ENCODE peak calls at places on chromosomes 2 and 18, in ten cellular contexts. F is NCI-H2081; U is stimulated activated CD8-positive, alpha-beta memory T cell treated with anti-CD3 and anti-CD28 coated beads, Interleukin-15, amount 100 ng/mL, for 4 hours; E is A172; Y is anterior cingulate cortex; K is SW480; R is retinal pigment epithelial cell; J is stimulated activated naive B cell treated with anti-CD40 and anti-IgM and Interleukin-4, amounts not matched to agents 10 μg/mL and 1 μg/mL and 100 μg/mL, for 72 hours; H is EH; V is NCI-H187 treated with DMSO at 0.1 percent for 48 hours. N is an unnamed sample.
A peak's percentile ranks its signal among the peaks of the same experiment; 100 is the strongest.

GRCh38 chr2:96180002-96180401 is 28.6 kb downstream of the STARD7 start:
- DNase-seq in F (no peak), Y (no peak), J (no peak), V (no peak), H (no peak), U (no peak), K (no peak), R (no peak), E (no peak), N (no peak)

GRCh38 chr2:98932778-98933343 is 3.2 kb downstream of the CRACDL start:
- DNase-seq in U (no peak), Y (no peak), K (no peak), V (no peak), H (no peak), F (no peak), J (no peak), R (no peak), E (no peak), N (no peak)

GRCh38 chr2:176745543-176746331 is 466.9 kb upstream of the HNRNPA3 start:
- DNase-seq in F (no peak), H (no peak), J (no peak), E (no peak), Y (no peak), K (no peak), V (no peak), U (no peak), R (no peak), N (no peak)

GRCh38 chr18:37564796-37565137 is 831 bp downstream of the CELF4 start:
- DNase-seq in K (peak; percentile 32), H (peak; percentile 47), U (no peak), F (no peak), E (no peak), R (no peak), Y (peak; percentile 49), J (no peak), V (no peak), N (peak; percentile 77)

GRCh38 chr2:182368446-182368845 is 58.4 kb downstream of the PDE1A start:
- DNase-seq in E (no peak), V (no peak), J (no peak), K (no peak), F (no peak), H (peak; percentile 22), Y (no peak), U (no peak), R (no peak), N (peak; percentile 38)

GRCh38 chr2:202756598-202756997 is 115.0 kb downstream of the ICA1L start:
- DNase-seq in U (no peak), Y (no peak), E (no peak), K (no peak), F (no peak), J (no peak), R (no peak), V (no peak), H (no peak), N (no peak)

GRCh38 chr2:46065152-46065551 is 232.1 kb upstream of the EPAS1 start:
- DNase-seq in E (no peak), H (peak; percentile 62), K (no peak), Y (no peak), U (no peak), R (no peak), J (no peak), F (no peak), V (no peak), N (no peak)

GRCh38 chr2:203682688-203683130 is 23.7 kb upstream of the CD28 start:
- DNase-seq in U (no peak), R (no peak), J (no peak), V (no peak), Y (no peak), F (no peak), E (no peak), K (no peak), H (peak; percentile 76), N (peak; percentile 57)

GRCh38 chr2:232549655-232550350 is 554 bp downstream of the TIGD1 start:
- DNase-seq in E (no peak), U (no peak), K (no peak), F (no peak), Y (no peak), J (no peak), V (no peak), H (peak; percentile 9), R (no peak), N (no peak)

GRCh38 chr2:42195559-42195958 is 26.4 kb downstream of the EML4 start:
- DNase-seq in U (no peak), H (peak; percentile 68), Y (no peak), V (no peak), R (no peak), K (peak; percentile 81), F (no peak), E (peak; percentile 21), J (no peak), N (peak; percentile 24)

GRCh38 chr2:217277646-217278048 is 417.8 kb upstream of the TNP1 start:
- DNase-seq in V (no peak), J (no peak), Y (peak; percentile 8), F (no peak), H (peak; percentile 94), K (peak; percentile 46), E (peak; percentile 99), R (peak; percentile 86), U (no peak), N (peak; percentile 83)

GRCh38 chr2:205865794-205866490 is 183.6 kb downstream of the NRP2 start:
- DNase-seq in H (peak; percentile 68), E (peak; percentile 69), Y (no peak), J (no peak), F (peak; percentile 71), U (no peak), R (peak; percentile 64), K (peak; percentile 30), V (no peak), N (peak; percentile 21)

N was measured in AG20443.